ENCODE peak calls at places on chromosomes 1 and 21, in nine cellular contexts. One of them, this sample, is unnamed.

GRCh38 chr1:234468580-234468979 is 10.4 kb downstream of the TARBP1 start:
- DNase-seq in neural progenitor cell: no peak
- DNase-seq in endothelial cell: no peak
- DNase-seq in omental fat pad: no peak
- DNase-seq in heart right ventricle: no peak
- DNase-seq in stomach: no peak
- DNase-seq in A673: no peak
- DNase-seq in AG04449: no peak
- DNase-seq in colonic mucosa: no peak
- DNase-seq in this sample: no peak

GRCh38 chr1:36796101-36796590 is 238.2 kb downstream of the GRIK3 start:
- DNase-seq in neural progenitor cell: no peak
- DNase-seq in endothelial cell: no peak
- DNase-seq in omental fat pad: no peak
- DNase-seq in A673: no peak
- DNase-seq in stomach: no peak
- DNase-seq in heart right ventricle: no peak
- DNase-seq in AG04449: no peak
- DNase-seq in colonic mucosa: no peak
- DNase-seq in this sample: no peak

GRCh38 chr1:155794605-155795265 is 62.3 kb downstream of the GON4L start:
- DNase-seq in stomach: no peak
- DNase-seq in neural progenitor cell: no peak
- DNase-seq in A673: no peak
- DNase-seq in AG04449: no peak
- DNase-seq in omental fat pad: no peak
- DNase-seq in colonic mucosa: no peak
- DNase-seq in heart right ventricle: no peak
- DNase-seq in endothelial cell: no peak
- DNase-seq in this sample: no peak

GRCh38 chr21:43370888-43371570 is 55.9 kb downstream of the SIK1 start:
- DNase-seq in colonic mucosa: no peak
- DNase-seq in endothelial cell: no peak
- DNase-seq in stomach: no peak
- DNase-seq in A673: no peak
- DNase-seq in omental fat pad: no peak
- DNase-seq in AG04449: no peak
- DNase-seq in heart right ventricle: no peak
- DNase-seq in neural progenitor cell: no peak
- DNase-seq in this sample: no peak

GRCh38 chr1:34754878-34755637 is at the start of gene GJB5:
- DNase-seq in AG04449: no peak
- DNase-seq in neural progenitor cell: no peak
- DNase-seq in colonic mucosa: peak
- DNase-seq in omental fat pad: no peak
- DNase-seq in A673: no peak
- DNase-seq in heart right ventricle: no peak
- DNase-seq in stomach: no peak
- DNase-seq in endothelial cell: no peak
- DNase-seq in this sample: peak

GRCh38 chr1:205226868-205227583 is 720 bp upstream of the TMCC2 start:
- DNase-seq in omental fat pad: no peak
- DNase-seq in heart right ventricle: no peak
- DNase-seq in endothelial cell: no peak
- DNase-seq in stomach: no peak
- DNase-seq in neural progenitor cell: no peak
- DNase-seq in AG04449: no peak
- DNase-seq in A673: peak
- DNase-seq in colonic mucosa: no peak
- DNase-seq in this sample: no peak

GRCh38 chr21:29078884-29079765 is 5.7 kb upstream of the CCT8 start:
- DNase-seq in colonic mucosa: peak
- DNase-seq in stomach: no peak
- DNase-seq in AG04449: no peak
- DNase-seq in A673: peak
- DNase-seq in neural progenitor cell: no peak
- DNase-seq in heart right ventricle: peak
- DNase-seq in omental fat pad: no peak
- DNase-seq in endothelial cell: no peak
- DNase-seq in this sample: peak

GRCh38 chr1:5770981-5771765 is 221.1 kb downstream of the NPHP4 start:
- DNase-seq in A673: peak
- DNase-seq in stomach: no peak
- DNase-seq in neural progenitor cell: peak
- DNase-seq in colonic mucosa: no peak
- DNase-seq in AG04449: no peak
- DNase-seq in endothelial cell: no peak
- DNase-seq in heart right ventricle: no peak
- DNase-seq in omental fat pad: no peak
- DNase-seq in this sample: no peak

GRCh38 chr1:64933296-64934070 is 32.9 kb downstream of the JAK1 start:
- DNase-seq in heart right ventricle: peak
- DNase-seq in colonic mucosa: no peak
- DNase-seq in A673: peak
- DNase-seq in neural progenitor cell: no peak
- DNase-seq in endothelial cell: no peak
- DNase-seq in AG04449: peak
- DNase-seq in omental fat pad: no peak
- DNase-seq in stomach: no peak
- DNase-seq in this sample: peak

GRCh38 chr1:19199393-19200280 is 10.4 kb downstream of the UBR4 start:
- DNase-seq in heart right ventricle: no peak
- DNase-seq in stomach: no peak
- DNase-seq in AG04449: no peak
- DNase-seq in colonic mucosa: no peak
- DNase-seq in neural progenitor cell: no peak
- DNase-seq in A673: no peak
- DNase-seq in endothelial cell: no peak
- DNase-seq in omental fat pad: no peak
- DNase-seq in this sample: no peak

GRCh38 chr1:194447635-194448034 is 1261.2 kb upstream of the B3GALT2 start:
- DNase-seq in neural progenitor cell: no peak
- DNase-seq in heart right ventricle: no peak
- DNase-seq in stomach: no peak
- DNase-seq in A673: no peak
- DNase-seq in endothelial cell: no peak
- DNase-seq in AG04449: peak
- DNase-seq in colonic mucosa: no peak
- DNase-seq in omental fat pad: no peak
- DNase-seq in this sample: no peak

GRCh38 chr1:92851729-92852128 is 19.9 kb downstream of the RPL5 start:
- DNase-seq in colonic mucosa: no peak
- DNase-seq in neural progenitor cell: no peak
- DNase-seq in heart right ventricle: no peak
- DNase-seq in endothelial cell: no peak
- DNase-seq in stomach: no peak
- DNase-seq in A673: no peak
- DNase-seq in omental fat pad: no peak
- DNase-seq in AG04449: no peak
- DNase-seq in this sample: no peak

GRCh38 chr1:115718011-115718754 is 50.3 kb downstream of the CASQ2 start:
- DNase-seq in stomach: no peak
- DNase-seq in AG04449: no peak
- DNase-seq in endothelial cell: no peak
- DNase-seq in heart right ventricle: no peak
- DNase-seq in omental fat pad: no peak
- DNase-seq in A673: no peak
- DNase-seq in colonic mucosa: no peak
- DNase-seq in neural progenitor cell: no peak
- DNase-seq in this sample: no peak
- TF ChIP-seq CTCF in stomach: no peak
- TF ChIP-seq CTCF in AG04449: no peak
- TF ChIP-seq CTCF in endothelial cell: no peak
- TF ChIP-seq CTCF in heart right ventricle: no peak
- TF ChIP-seq CTCF in omental fat pad: no peak
- TF ChIP-seq CTCF in A673: no peak
- TF ChIP-seq CTCF in colonic mucosa: no peak
- TF ChIP-seq CTCF in neural progenitor cell: no peak
- TF ChIP-seq CTCF in this sample: no peak

GRCh38 chr21:40016234-40016633 is 149.0 kb downstream of the PCP4 start:
- DNase-seq in AG04449: no peak
- DNase-seq in stomach: no peak
- DNase-seq in colonic mucosa: no peak
- DNase-seq in heart right ventricle: no peak
- DNase-seq in A673: no peak
- DNase-seq in neural progenitor cell: no peak
- DNase-seq in omental fat pad: no peak
- DNase-seq in endothelial cell: no peak
- DNase-seq in this sample: no peak

GRCh38 chr21:40014394-40014793 is 147.2 kb downstream of the PCP4 start:
- DNase-seq in AG04449: no peak
- DNase-seq in heart right ventricle: no peak
- DNase-seq in colonic mucosa: no peak
- DNase-seq in omental fat pad: no peak
- DNase-seq in stomach: no peak
- DNase-seq in endothelial cell: no peak
- DNase-seq in A673: no peak
- DNase-seq in neural progenitor cell: no peak
- DNase-seq in this sample: no peak

GRCh38 chr21:40019076-40019475 is 151.8 kb downstream of the PCP4 start:
- DNase-seq in endothelial cell: no peak
- DNase-seq in AG04449: no peak
- DNase-seq in A673: no peak
- DNase-seq in neural progenitor cell: no peak
- DNase-seq in heart right ventricle: no peak
- DNase-seq in colonic mucosa: no peak
- DNase-seq in omental fat pad: no peak
- DNase-seq in stomach: no peak
- DNase-seq in this sample: no peak

GRCh38 chr21:40015818-40016217 is 148.6 kb downstream of the PCP4 start:
- DNase-seq in stomach: no peak
- DNase-seq in endothelial cell: no peak
- DNase-seq in colonic mucosa: no peak
- DNase-seq in A673: no peak
- DNase-seq in neural progenitor cell: no peak
- DNase-seq in heart right ventricle: no peak
- DNase-seq in AG04449: no peak
- DNase-seq in omental fat pad: no peak
- DNase-seq in this sample: no peak

DNA sequence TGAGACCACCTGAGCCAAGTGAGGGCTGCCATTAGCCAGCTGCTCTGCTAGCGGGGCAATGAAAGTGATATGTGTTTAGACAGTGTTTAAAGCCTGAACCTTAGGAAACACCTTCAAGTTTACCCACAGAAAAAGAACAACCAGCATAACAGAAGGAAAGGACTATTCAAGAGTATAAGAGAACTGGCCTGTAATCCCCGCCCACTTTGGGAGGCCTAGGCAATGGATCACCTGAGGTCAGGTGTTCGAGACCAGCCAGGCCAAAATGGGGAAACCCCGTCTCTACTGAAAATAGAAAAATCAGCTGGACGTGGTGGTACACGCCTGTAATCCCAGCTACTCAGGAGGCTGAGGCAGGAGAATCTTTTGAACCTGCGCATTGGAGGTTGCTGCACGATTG is 149.4 kb downstream of the PCP4 start:
- DNase-seq in A673: no peak
- DNase-seq in AG04449: no peak
- DNase-seq in endothelial cell: no peak
- DNase-seq in colonic mucosa: no peak
- DNase-seq in neural progenitor cell: no peak
- DNase-seq in heart right ventricle: no peak
- DNase-seq in stomach: no peak
- DNase-seq in omental fat pad: no peak
- DNase-seq in this sample: peak
- TF ChIP-seq CTCF in A673: no peak
- TF ChIP-seq CTCF in AG04449: no peak
- TF ChIP-seq CTCF in endothelial cell: no peak
- TF ChIP-seq CTCF in colonic mucosa: no peak
- TF ChIP-seq CTCF in neural progenitor cell: no peak
- TF ChIP-seq CTCF in heart right ventricle: no peak
- TF ChIP-seq CTCF in stomach: no peak
- TF ChIP-seq CTCF in omental fat pad: no peak
- TF ChIP-seq CTCF in this sample: no peak

DNA sequence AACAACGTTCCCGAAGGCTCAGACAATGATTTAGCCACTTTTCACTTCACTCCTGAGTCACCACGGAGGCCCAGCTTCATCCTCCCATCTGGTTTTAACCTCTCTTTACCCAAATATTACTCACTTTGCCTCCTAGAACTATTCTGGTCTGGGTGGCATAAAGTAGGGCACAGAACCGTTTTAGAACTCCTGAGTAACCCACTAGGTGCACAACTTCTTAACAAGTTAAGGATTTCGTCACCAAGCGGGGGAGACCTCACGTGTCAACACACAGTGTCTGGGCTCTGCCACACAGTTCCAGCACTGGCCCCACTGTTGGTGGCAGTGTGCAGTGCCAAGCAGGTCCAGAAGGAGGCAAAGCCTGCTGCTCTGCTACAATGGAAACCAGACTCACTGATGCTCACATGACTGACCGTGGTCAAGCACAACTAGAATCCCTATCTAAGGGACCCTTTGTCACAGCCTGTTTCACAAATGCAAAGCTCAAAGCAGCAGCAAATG is 121.7 kb downstream of the SIPA1L2 start:
- DNase-seq in neural progenitor cell: peak
- DNase-seq in AG04449: no peak
- DNase-seq in endothelial cell: no peak
- DNase-seq in A673: no peak
- DNase-seq in omental fat pad: no peak
- DNase-seq in stomach: no peak
- DNase-seq in heart right ventricle: no peak
- DNase-seq in colonic mucosa: no peak
- DNase-seq in this sample: no peak
- TF ChIP-seq CTCF in neural progenitor cell: peak
- TF ChIP-seq CTCF in AG04449: no peak
- TF ChIP-seq CTCF in endothelial cell: no peak
- TF ChIP-seq CTCF in A673: peak
- TF ChIP-seq CTCF in omental fat pad: no peak
- TF ChIP-seq CTCF in stomach: no peak
- TF ChIP-seq CTCF in heart right ventricle: peak
- TF ChIP-seq CTCF in colonic mucosa: no peak
- TF ChIP-seq CTCF in this sample: no peak

GRCh38 chr1:96488777-96489176 is 232.8 kb upstream of the PTBP2 start:
- DNase-seq in A673: no peak
- DNase-seq in omental fat pad: no peak
- DNase-seq in endothelial cell: no peak
- DNase-seq in heart right ventricle: no peak
- DNase-seq in neural progenitor cell: no peak
- DNase-seq in colonic mucosa: no peak
- DNase-seq in stomach: no peak
- DNase-seq in AG04449: no peak
- DNase-seq in this sample: no peak

GRCh38 chr1:96482615-96483014 is 239.0 kb upstream of the PTBP2 start:
- DNase-seq in neural progenitor cell: peak
- DNase-seq in heart right ventricle: no peak
- DNase-seq in colonic mucosa: no peak
- DNase-seq in omental fat pad: no peak
- DNase-seq in A673: no peak
- DNase-seq in endothelial cell: no peak
- DNase-seq in stomach: no peak
- DNase-seq in AG04449: no peak
- DNase-seq in this sample: no peak

GRCh38 chr1:96487961-96488360 is 233.6 kb upstream of the PTBP2 start:
- DNase-seq in heart right ventricle: no peak
- DNase-seq in neural progenitor cell: no peak
- DNase-seq in A673: no peak
- DNase-seq in endothelial cell: no peak
- DNase-seq in stomach: no peak
- DNase-seq in colonic mucosa: no peak
- DNase-seq in AG04449: no peak
- DNase-seq in omental fat pad: no peak
- DNase-seq in this sample: peak

GRCh38 chr1:96492236-96492635 is 229.3 kb upstream of the PTBP2 start:
- DNase-seq in heart right ventricle: no peak
- DNase-seq in colonic mucosa: no peak
- DNase-seq in omental fat pad: no peak
- DNase-seq in stomach: no peak
- DNase-seq in A673: no peak
- DNase-seq in AG04449: no peak
- DNase-seq in neural progenitor cell: peak
- DNase-seq in endothelial cell: no peak
- DNase-seq in this sample: no peak

GRCh38 chr1:96487404-96487803 is 234.2 kb upstream of the PTBP2 start:
- DNase-seq in endothelial cell: no peak
- DNase-seq in stomach: no peak
- DNase-seq in heart right ventricle: no peak
- DNase-seq in neural progenitor cell: no peak
- DNase-seq in colonic mucosa: no peak
- DNase-seq in A673: no peak
- DNase-seq in omental fat pad: no peak
- DNase-seq in AG04449: no peak
- DNase-seq in this sample: no peak
- TF ChIP-seq CTCF in endothelial cell: no peak
- TF ChIP-seq CTCF in stomach: no peak
- TF ChIP-seq CTCF in heart right ventricle: no peak
- TF ChIP-seq CTCF in neural progenitor cell: no peak
- TF ChIP-seq CTCF in colonic mucosa: no peak
- TF ChIP-seq CTCF in A673: no peak
- TF ChIP-seq CTCF in omental fat pad: no peak
- TF ChIP-seq CTCF in AG04449: no peak
- TF ChIP-seq CTCF in this sample: no peak

This sample was measured in lower leg skin.